ENCODE peak calls at places on chromosomes 1 and 21, in six cellular contexts. J is HCT116, I is A549, C is IMR-90, Q is HepG2, Z is GM12878. H is an unnamed sample.

GRCh38 chr1:100883963-100884362 is 10.7 kb downstream of the EXTL2 start:
- DNase-seq in I (peak), J (no peak), C (peak), Q (peak), Z (no peak), H (peak)

GRCh38 chr1:248243204-248243603 is 12.0 kb downstream of the OR2M4 start:
- DNase-seq in C (peak), J (no peak), Q (peak), I (peak), Z (peak), H (peak)

GRCh38 chr1:101567582-101568189 is 330.9 kb downstream of the S1PR1 start:
- DNase-seq in Z (no peak), C (peak), Q (peak), J (peak), I (peak), H (peak)

GRCh38 chr1:47445823-47446567 is 8.2 kb downstream of the FOXD2 start:
- DNase-seq in Q (no peak), Z (no peak), J (no peak), C (no peak), I (no peak), H (no peak)

GRCh38 chr1:198373376-198373775 is 167.1 kb downstream of the ATP6V1G3 start:
- DNase-seq in Z (no peak), I (no peak), Q (no peak), C (peak), J (no peak), H (no peak)

GRCh38 chr1:199202331-199202730 is 563.5 kb downstream of the PTPRC start:
- DNase-seq in Z (no peak), I (no peak), Q (no peak), C (no peak), J (no peak), H (no peak)

GRCh38 chr1:19179597-19180271 is 30.3 kb downstream of the UBR4 start:
- DNase-seq in C (peak), I (no peak), Q (peak), Z (no peak), J (peak), H (peak)

GRCh38 chr1:209873067-209873810 is 45.5 kb downstream of the UTP25 start:
- DNase-seq in I (no peak), Z (no peak), Q (no peak), C (peak), J (no peak), H (no peak)

GRCh38 chr1:29779146-29779545 is 542.8 kb downstream of the PTPRU start:
- DNase-seq in Q (no peak), Z (no peak), I (no peak), C (no peak), J (no peak), H (no peak)

GRCh38 chr1:45840704-45841103 is 37.3 kb downstream of the MAST2 start:
- DNase-seq in Z (no peak), I (no peak), J (no peak), Q (no peak), C (no peak), H (no peak)

GRCh38 chr1:39694026-39694425 is 2.8 kb upstream of the HPCAL4 start:
- DNase-seq in J (no peak), Z (no peak), C (no peak), Q (no peak), I (no peak), H (no peak)

GRCh38 chr1:156690673-156691032 is 13.4 kb upstream of the NES start:
- DNase-seq in J (no peak), I (no peak), Q (no peak), C (no peak), Z (no peak), H (no peak)

GRCh38 chr1:153677718-153678518 is 570 bp upstream of the NPR1 start:
- DNase-seq in Q (no peak), C (peak), I (peak), J (peak), Z (no peak), H (peak)

GRCh38 chr1:12703821-12704451 is 12.0 kb upstream of the AADACL3 start:
- DNase-seq in Q (no peak), C (no peak), J (no peak), I (no peak), Z (no peak), H (no peak)

GRCh38 chr1:206897175-206897574 is at the start of gene IL24:
- DNase-seq in I (no peak), Z (no peak), Q (no peak), J (no peak), C (no peak), H (no peak)

GRCh38 chr1:150186789-150187559 is 37.3 kb downstream of the PLEKHO1 start:
- DNase-seq in Z (no peak), Q (peak), I (peak), C (peak), J (peak), H (peak)

GRCh38 chr1:178806665-178807300 is 64.1 kb downstream of the ANGPTL1 start:
- DNase-seq in Q (peak), J (no peak), C (no peak), Z (no peak), I (no peak), H (no peak)

GRCh38 chr1:229352975-229353374 is 10.1 kb upstream of the CCSAP start:
- DNase-seq in Z (no peak), J (no peak), I (no peak), Q (no peak), C (no peak), H (no peak)

GRCh38 chr1:31663622-31664452 is 19.2 kb upstream of the PEF1 start:
- DNase-seq in C (peak), Z (no peak), J (peak), I (peak), Q (peak), H (peak)

GRCh38 chr21:42156690-42157605 is 62.0 kb upstream of the ABCG1 start:
- DNase-seq in I (no peak), Z (no peak), J (no peak), Q (no peak), C (no peak), H (no peak)

GRCh38 chr1:103372866-103373265 is 152.6 kb upstream of the RNPC3 start:
- DNase-seq in Z (no peak), I (no peak), J (no peak), Q (peak), C (no peak), H (no peak)

GRCh38 chr1:236066828-236067386 is 2.0 kb upstream of the NID1 start:
- DNase-seq in Z (peak), C (no peak), J (no peak), Q (no peak), I (no peak), H (no peak)

GRCh38 chr1:15089244-15089992 is 64.1 kb upstream of the TMEM51 start:
- DNase-seq in Z (no peak), C (no peak), Q (no peak), J (no peak), I (no peak), H (no peak)

GRCh38 chr1:5718716-5719632 is 273.3 kb downstream of the NPHP4 start:
- DNase-seq in Z (no peak), C (no peak), J (no peak), I (no peak), Q (no peak), H (no peak)

GRCh38 chr1:205061665-205062069 is 18.7 kb downstream of the CNTN2 start:
- DNase-seq in Q (peak), C (peak), Z (peak), J (peak), I (peak), H (peak)

GRCh38 chr1:161165742-161166668 is at the start of gene PPOX:
- DNase-seq in C (peak), I (peak), J (peak), Q (peak), Z (peak), H (peak)

GRCh38 chr1:115379943-115380342 is 41.9 kb upstream of the NGF start:
- DNase-seq in J (no peak), C (no peak), I (no peak), Z (no peak), Q (no peak), H (no peak)

GRCh38 chr1:7366955-7367665 is 404.0 kb upstream of the VAMP3 start:
- DNase-seq in Z (no peak), I (no peak), C (no peak), Q (no peak), J (no peak), H (no peak)

GRCh38 chr1:21293537-21294265 is 3.4 kb upstream of the ECE1 start:
- DNase-seq in Z (peak), Q (no peak), C (no peak), I (no peak), J (no peak), H (no peak)

GRCh38 chr21:42125571-42126544 is 54.7 kb downstream of the UMODL1 start:
- DNase-seq in J (no peak), C (peak), Q (peak), Z (no peak), I (no peak), H (peak)

GRCh38 chr21:31173881-31174555 is 135.7 kb upstream of the KRTAP19-8 start:
- DNase-seq in I (no peak), C (no peak), Z (no peak), J (no peak), Q (no peak), H (no peak)

GRCh38 chr1:29820401-29820800 is 584.1 kb downstream of the PTPRU start:
- DNase-seq in C (no peak), Z (no peak), I (no peak), Q (no peak), J (no peak), H (no peak)

GRCh38 chr21:26965567-26966359 is 1.1 kb downstream of the ADAMTS5 start:
- DNase-seq in I (no peak), J (no peak), C (peak), Q (no peak), Z (no peak), H (no peak)

GRCh38 chr21:44926364-44927101 is 5.8 kb upstream of the ITGB2 start:
- DNase-seq in Q (no peak), I (no peak), Z (no peak), C (peak), J (no peak), H (no peak)
- TF ChIP-seq CEBPB in Q (no peak), I (no peak), Z (no peak), C (no peak), J (no peak), H (no peak)

GRCh38 chr1:113103977-113104376 is 31.0 kb downstream of the LRIG2 start:
- DNase-seq in Z (no peak), J (no peak), I (no peak), C (no peak), Q (no peak), H (no peak)
- TF ChIP-seq CEBPB in Z (no peak), J (no peak), I (no peak), C (no peak), Q (no peak), H (no peak)

GRCh38 chr21:38303300-38303699 is 46.5 kb downstream of the KCNJ15 start:
- DNase-seq in Q (no peak), Z (no peak), J (no peak), I (peak), C (peak), H (no peak)
- TF ChIP-seq CEBPB in Q (no peak), Z (no peak), J (no peak), I (no peak), C (peak), H (no peak)

GRCh38 chr1:16164821-16165364 is 9.0 kb upstream of the EPHA2 start:
- DNase-seq in Q (no peak), C (no peak), Z (no peak), I (no peak), J (no peak), H (no peak)

GRCh38 chr1:16163882-16164820 is 8.3 kb upstream of the EPHA2 start:
- DNase-seq in Q (peak), C (peak), Z (no peak), J (no peak), I (peak), H (peak)

GRCh38 chr1:16161717-16162116 is 5.8 kb upstream of the EPHA2 start:
- DNase-seq in C (no peak), I (no peak), Z (no peak), J (no peak), Q (no peak), H (no peak)

GRCh38 chr1:16158993-16159831 is 3.3 kb upstream of the EPHA2 start:
- DNase-seq in J (peak), C (no peak), Z (no peak), Q (no peak), I (no peak), H (no peak)

GRCh38 chr1:16162163-16162822 is 6.4 kb upstream of the EPHA2 start:
- DNase-seq in Z (no peak), C (no peak), J (no peak), Q (no peak), I (no peak), H (peak)
- TF ChIP-seq CEBPB in Z (no peak), C (no peak), J (no peak), Q (no peak), I (no peak), H (no peak)

GRCh38 chr1:190563230-190563629 is 85.6 kb upstream of the BRINP3 start:
- DNase-seq in Z (no peak), I (no peak), Q (no peak), C (no peak), J (no peak), H (no peak)

GRCh38 chr1:190564117-190564516 is 86.5 kb upstream of the BRINP3 start:
- DNase-seq in Z (no peak), I (no peak), J (no peak), Q (no peak), C (peak), H (no peak)

GRCh38 chr1:190560161-190560681 is 82.6 kb upstream of the BRINP3 start:
- DNase-seq in C (no peak), Z (no peak), J (no peak), Q (no peak), I (no peak), H (no peak)
- TF ChIP-seq CEBPB in C (no peak), Z (no peak), J (no peak), Q (no peak), I (no peak), H (no peak)

GRCh38 chr1:94434339-94435092 is 16.3 kb downstream of the ABCD3 start:
- DNase-seq in C (peak), Z (no peak), J (no peak), I (no peak), Q (no peak), H (no peak)
- TF ChIP-seq CEBPB in C (peak), Z (no peak), J (no peak), I (no peak), Q (no peak), H (no peak)

GRCh38 chr21:33121715-33122475 is 52.0 kb downstream of the OLIG1 start:
- DNase-seq in Z (no peak), C (peak), J (peak), I (no peak), Q (no peak), H (peak)
- TF ChIP-seq CEBPB in Z (no peak), C (no peak), J (no peak), I (no peak), Q (no peak), H (no peak)